ENCODE peak calls at places on chromosomes 13 and 19, in nine cellular contexts. X is A549, C is lower leg skin, D is AG10803, G is left ventricle myocardium inferior, P is MM.1S, S is thoracic aorta, E is IMR-90, L is astrocyte of the cerebellum. M is an unnamed sample.

GRCh38 chr19:38852231-38853044 is 2.7 kb upstream of the HNRNPL start:
- DNase-seq in P (peak), S (peak), D (peak), E (peak), X (peak), C (peak), G (peak), L (no peak), M (no peak)

GRCh38 chr19:46537136-46538097 is 41.8 kb upstream of the PNMA8B start:
- DNase-seq in D (peak), X (peak), P (peak), C (peak), G (peak), E (peak), L (peak), S (no peak), M (no peak)

GRCh38 chr19:42497492-42498226 is 30.6 kb downstream of the CEACAM1 start:
- DNase-seq in G (no peak), X (peak), E (no peak), L (no peak), S (no peak), P (peak), D (no peak), C (no peak), M (no peak)

GRCh38 chr13:33191425-33192221 is 93.9 kb downstream of the STARD13 start:
- DNase-seq in S (no peak), P (no peak), C (no peak), G (no peak), D (peak), E (peak), L (peak), X (no peak), M (no peak)

GRCh38 chr13:107234315-107234714 is 666.4 kb upstream of the ARGLU1 start:
- DNase-seq in L (no peak), E (no peak), S (no peak), X (no peak), P (no peak), G (no peak), C (no peak), D (no peak), M (no peak)

GRCh38 chr19:13302521-13303270 is 152.5 kb downstream of the IER2 start:
- DNase-seq in G (no peak), X (peak), C (no peak), S (no peak), D (peak), L (no peak), P (no peak), E (no peak), M (no peak)

GRCh38 chr13:35347679-35348205 is 128.7 kb downstream of the MAB21L1 start:
- DNase-seq in P (no peak), D (no peak), C (no peak), G (no peak), X (no peak), L (no peak), E (no peak), S (no peak), M (no peak)

GRCh38 chr13:31204592-31204991 is 4.8 kb downstream of the B3GLCT start:
- DNase-seq in P (no peak), G (no peak), E (peak), X (peak), D (peak), L (no peak), S (no peak), C (no peak), M (no peak)

GRCh38 chr19:30448386-30449130 is 76.4 kb downstream of the ZNF536 start:
- DNase-seq in C (no peak), P (no peak), L (no peak), D (peak), S (no peak), G (no peak), X (no peak), E (no peak), M (no peak)

GRCh38 chr13:78881746-78882145 is 222.8 kb upstream of the OBI1 start:
- DNase-seq in D (no peak), X (no peak), C (no peak), S (no peak), L (no peak), E (no peak), G (no peak), P (no peak), M (no peak)

GRCh38 chr19:38869836-38870607 is 8.1 kb downstream of the RINL start:
- DNase-seq in X (peak), C (peak), G (peak), L (no peak), E (peak), S (no peak), P (peak), D (peak), M (peak)

GRCh38 chr13:75687145-75687763 is 51.1 kb downstream of the LMO7 start:
- DNase-seq in X (peak), P (peak), L (peak), G (no peak), D (peak), C (no peak), E (peak), S (no peak), M (peak)

GRCh38 chr13:74778946-74779345 is 644.7 kb upstream of the KLF12 start:
- DNase-seq in L (no peak), X (no peak), E (peak), G (no peak), S (no peak), P (no peak), D (peak), C (no peak), M (no peak)

GRCh38 chr19:48444129-48444932 is 1.5 kb upstream of the GRWD1 start:
- DNase-seq in G (no peak), X (no peak), C (peak), S (no peak), P (no peak), E (no peak), L (no peak), D (no peak), M (no peak)

GRCh38 chr19:8631425-8631819 is 989 bp downstream of the NFILZ start:
- DNase-seq in S (peak), G (no peak), D (peak), E (peak), P (no peak), C (peak), L (peak), X (peak), M (no peak)

GRCh38 chr13:33639158-33639557 is 178.8 kb upstream of the RFC3 start:
- DNase-seq in C (no peak), G (no peak), X (peak), E (peak), D (peak), S (no peak), L (no peak), P (no peak), M (no peak)

GRCh38 chr13:31846182-31846938 is 107.0 kb downstream of the RXFP2 start:
- DNase-seq in X (peak), C (peak), S (peak), D (peak), P (peak), E (peak), G (peak), L (peak), M (peak)

DNA sequence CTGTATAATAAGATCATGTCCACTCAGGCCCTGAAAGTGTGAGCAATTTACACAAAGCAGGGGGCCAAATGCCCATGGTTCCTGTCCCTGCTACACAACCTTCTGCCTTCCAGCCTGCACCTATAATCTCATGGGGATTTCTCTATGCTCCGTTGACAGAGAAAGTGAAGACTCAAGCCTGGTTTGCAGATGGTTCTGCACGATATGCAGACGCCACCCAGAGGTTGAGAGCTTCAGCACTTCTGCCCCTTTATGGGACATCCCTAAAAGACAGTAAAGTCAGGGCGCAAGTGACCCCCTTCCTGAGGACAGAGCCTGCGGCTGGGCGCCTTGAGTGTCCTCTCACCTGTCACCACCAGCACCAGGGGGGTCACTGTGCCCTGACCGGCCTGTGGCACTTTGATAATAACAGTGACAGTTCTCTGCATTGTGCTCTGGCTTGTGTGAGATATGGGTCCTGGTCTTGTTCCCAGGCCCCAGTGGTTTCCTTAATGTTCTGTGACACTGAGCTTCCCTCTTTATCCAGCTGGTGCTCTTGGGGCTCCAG is 15.1 kb downstream of the LILRA5 start:
- DNase-seq in E (no peak), D (no peak), G (no peak), C (peak), P (no peak), S (no peak), L (no peak), X (peak), M (no peak)
- TF ChIP-seq CTCF in E (no peak), D (no peak), G (no peak), C (no peak), P (no peak), S (no peak), L (no peak), X (no peak), M (no peak)

DNA sequence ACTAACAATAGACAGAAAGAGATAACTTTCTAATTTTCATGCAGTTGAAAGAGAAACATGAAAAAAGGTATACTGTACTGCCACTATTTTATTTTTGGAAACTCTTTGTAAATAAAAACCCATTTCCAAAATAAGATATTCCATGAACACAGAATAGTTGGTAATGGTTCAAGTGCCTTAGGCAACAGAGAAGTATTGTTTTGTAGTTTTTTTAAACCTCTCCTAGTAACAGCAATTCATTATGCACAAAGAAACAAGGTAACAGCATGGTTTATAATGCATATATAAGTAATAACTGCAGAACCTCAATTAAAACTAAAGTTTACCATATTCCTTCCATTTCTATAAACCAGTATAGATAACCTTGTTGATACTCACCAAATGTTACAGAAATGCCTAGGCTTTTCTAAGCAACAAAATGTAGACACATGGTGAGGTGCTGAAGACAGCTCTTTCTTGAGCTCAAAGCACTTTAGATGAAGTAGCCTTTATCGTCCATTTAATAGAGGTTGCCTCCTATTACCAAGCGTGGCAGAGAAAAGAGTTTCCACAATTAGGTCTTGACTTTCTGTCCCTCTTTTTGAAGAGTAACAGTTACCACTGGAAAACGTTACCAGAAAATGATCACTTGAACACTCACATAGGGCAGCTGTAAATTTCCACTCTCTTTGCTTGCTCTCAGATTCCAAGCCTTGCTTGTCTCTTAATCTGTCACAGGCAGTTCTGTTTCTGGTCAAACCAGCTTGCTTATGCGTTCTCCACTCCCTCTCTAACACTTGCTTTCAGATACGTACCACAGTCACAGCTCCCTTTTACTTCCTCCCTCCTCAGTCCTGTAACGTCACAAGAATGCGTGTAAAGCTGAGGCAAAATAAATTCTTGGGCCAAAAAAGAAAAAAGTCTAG is 42.9 kb downstream of the CAB39L start:
- DNase-seq in S (no peak), C (no peak), P (no peak), E (peak), L (no peak), G (no peak), D (peak), X (no peak), M (peak)
- H3K4me3 ChIP-seq in S (peak), C (peak), P (no peak), E (peak), L (no peak), G (peak), D (no peak), X (no peak), M (peak)

DNA sequence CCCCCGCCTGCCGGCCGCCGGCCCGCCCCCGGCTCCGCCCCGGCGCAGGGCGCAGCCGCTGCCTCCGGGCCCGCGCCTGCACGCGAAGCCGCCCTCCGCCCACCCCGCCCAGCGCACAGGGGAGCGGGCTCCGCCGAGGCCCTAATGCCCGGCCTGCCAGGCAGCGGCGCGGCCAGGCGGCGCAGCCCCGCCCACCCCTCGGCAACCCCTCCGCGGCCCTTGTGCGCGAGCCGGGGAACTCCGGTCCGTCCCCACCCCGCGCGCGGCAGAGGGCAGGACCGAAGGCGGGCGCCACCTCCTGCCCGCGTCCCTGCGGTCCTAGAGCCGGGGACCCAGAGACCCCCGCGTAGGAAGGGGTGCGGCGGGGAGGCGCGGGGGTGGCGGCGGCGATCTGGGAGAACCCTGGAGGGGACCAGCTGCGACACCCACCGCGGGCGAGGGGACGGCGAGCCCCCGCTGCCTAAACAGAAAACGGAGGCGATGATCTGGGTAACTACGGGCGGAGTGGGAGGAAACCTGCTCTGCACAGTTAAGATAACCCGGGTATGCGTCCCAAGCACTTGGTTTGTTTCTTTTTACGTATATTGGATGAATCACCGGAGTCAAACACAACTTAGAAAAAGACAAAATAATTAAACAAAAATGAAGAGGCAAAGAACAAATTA is 351 bp upstream of the USP12 start:
- DNase-seq in P (peak), E (peak), L (peak), S (peak), G (peak), D (peak), X (peak), C (peak), M (no peak)
- TF ChIP-seq CTCF in P (no peak), E (peak), L (no peak), S (no peak), G (peak), D (no peak), X (no peak), C (no peak), M (no peak)

DNA sequence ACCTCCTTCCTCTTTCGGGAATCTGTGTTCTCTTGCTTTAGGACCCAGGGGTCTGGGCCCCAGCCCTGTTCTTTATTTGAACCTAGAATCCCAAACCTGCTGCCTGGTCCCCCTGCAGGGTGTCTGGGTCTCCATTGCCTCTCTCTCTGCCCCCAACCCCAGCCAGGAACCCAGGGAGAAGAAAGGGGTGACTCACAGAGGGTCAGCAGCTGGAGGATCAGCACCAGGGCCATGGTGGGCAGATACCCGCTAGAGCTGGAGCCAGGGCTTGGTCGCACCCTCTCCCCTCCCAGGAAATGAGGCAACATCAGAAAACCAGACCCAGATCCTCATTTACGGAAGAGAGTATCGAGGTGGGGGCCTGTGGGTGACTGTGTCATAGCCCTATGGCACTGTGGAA is at the start of gene OSCAR:
- DNase-seq in S (no peak), G (no peak), D (peak), P (no peak), X (no peak), E (no peak), L (no peak), C (no peak), M (no peak)
- H3K4me3 ChIP-seq in S (peak), G (no peak), D (no peak), P (no peak), X (no peak), E (no peak), L (no peak), C (no peak), M (no peak)

GRCh38 chr19:18282788-18283141 is 1.3 kb upstream of the JUND start:
- DNase-seq in E (no peak), S (no peak), P (no peak), C (no peak), D (no peak), X (peak), G (no peak), L (no peak), M (no peak)

GRCh38 chr19:18283338-18283737 is 1.9 kb upstream of the JUND start:
- DNase-seq in S (no peak), E (no peak), P (no peak), C (no peak), X (no peak), D (no peak), L (no peak), G (no peak), M (no peak)

GRCh38 chr19:18281082-18282020 is at the start of gene JUND:
- DNase-seq in X (peak), G (peak), P (peak), C (peak), L (peak), D (peak), S (peak), E (peak), M (peak)

GRCh38 chr19:18280247-18281081 is 958 bp downstream of the JUND start:
- DNase-seq in E (peak), G (peak), L (no peak), P (peak), S (no peak), D (peak), C (peak), X (peak), M (no peak)

GRCh38 chr19:18282021-18282787 is 782 bp upstream of the JUND start:
- DNase-seq in C (peak), G (no peak), X (no peak), P (no peak), S (peak), E (no peak), D (no peak), L (no peak), M (no peak)
- TF ChIP-seq CTCF in C (no peak), G (no peak), X (no peak), P (peak), S (peak), E (peak), D (no peak), L (no peak), M (no peak)

GRCh38 chr13:60332682-60333081 is 64.3 kb upstream of the TDRD3 start:
- DNase-seq in C (no peak), L (no peak), P (no peak), S (no peak), G (no peak), E (no peak), X (no peak), D (no peak), M (no peak)
- H3K4me3 ChIP-seq in C (no peak), L (no peak), P (no peak), S (no peak), G (no peak), E (no peak), X (no peak), D (no peak), M (no peak)

DNA sequence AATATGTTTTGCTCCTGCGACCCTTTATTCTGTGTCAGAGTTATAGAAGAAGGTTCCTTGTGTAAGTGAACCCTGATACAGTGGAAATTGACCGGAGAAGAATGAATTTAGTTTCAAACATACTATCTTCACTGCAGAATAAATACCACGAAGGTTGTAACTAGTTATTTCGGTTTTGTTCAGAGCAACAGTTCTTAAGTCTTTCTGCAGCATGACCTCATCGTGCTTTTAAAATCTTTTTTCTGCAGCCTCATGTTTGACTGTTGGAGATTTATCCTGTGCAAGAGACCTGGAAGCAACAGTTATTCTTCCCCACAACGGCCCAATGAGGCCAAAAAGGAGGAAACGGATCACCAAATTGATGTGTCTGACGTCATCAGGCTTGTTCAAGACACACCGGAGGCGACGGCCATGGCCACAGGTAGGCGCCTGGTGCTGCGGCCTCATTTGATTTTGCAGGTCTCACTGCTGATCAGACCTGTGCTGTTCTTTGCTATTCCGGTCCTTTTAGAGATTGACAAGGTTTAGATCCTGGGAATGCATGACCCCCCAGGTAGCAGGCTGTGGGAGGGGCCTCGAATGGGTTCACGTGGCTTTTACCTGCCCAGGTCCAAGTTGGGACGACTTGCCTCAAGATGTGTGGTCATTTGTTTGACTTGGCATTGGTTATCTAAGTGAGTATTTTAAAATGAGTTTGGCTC is 66.9 kb upstream of the MCF2L start:
- DNase-seq in C (peak), E (no peak), S (no peak), X (no peak), G (peak), L (no peak), D (no peak), P (no peak), M (no peak)
- TF ChIP-seq CTCF in C (no peak), E (no peak), S (no peak), X (no peak), G (no peak), L (no peak), D (no peak), P (no peak), M (no peak)

GRCh38 chr13:30051531-30052060 is 201.2 kb upstream of the UBL3 start:
- DNase-seq in G (no peak), P (no peak), C (no peak), X (no peak), D (no peak), E (no peak), L (no peak), S (no peak), M (no peak)
- H3K4me3 ChIP-seq in G (no peak), P (no peak), C (no peak), X (no peak), D (no peak), E (no peak), L (no peak), S (no peak), M (no peak)

DNA sequence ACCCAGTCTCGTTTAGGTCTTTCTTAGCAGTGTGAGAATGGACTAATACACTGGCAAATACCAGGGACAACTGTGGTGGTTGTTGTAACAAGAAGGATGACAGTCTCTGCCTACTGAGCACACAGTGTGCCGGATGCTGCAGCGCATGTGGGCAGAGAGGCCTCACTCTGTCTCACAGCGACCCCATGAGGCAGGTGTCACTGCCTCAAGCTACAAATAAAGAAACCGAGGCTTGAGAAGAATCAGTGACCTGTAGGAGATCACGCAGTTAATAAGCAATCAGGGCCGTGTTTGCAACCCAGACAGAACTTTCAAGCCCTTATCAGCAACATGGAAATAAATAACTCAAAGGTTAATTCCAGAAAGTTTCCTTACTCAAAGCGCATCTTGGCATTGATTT is 40.5 kb upstream of the GAS6 start:
- DNase-seq in L (no peak), C (peak), G (peak), S (no peak), P (peak), E (peak), D (peak), X (peak), M (no peak)
- TF ChIP-seq CTCF in L (peak), C (no peak), G (peak), S (peak), P (peak), E (peak), D (peak), X (peak), M (peak)

M was measured in HFF-Myc.